ENCODE peak calls at places on chromosomes 2 and 18, in seven cellular contexts. X is HCT116, V is HepG2, L is K562, I is GM12878, W is SK-N-SH, E is H1. Q is an unnamed sample.

GRCh38 chr18:59787998-59788875 is 91.0 kb upstream of the CCBE1 start:
- DNase-seq in X (peak), V (no peak), L (no peak), I (no peak), W (no peak), E (no peak), Q (no peak)

GRCh38 chr18:47150029-47150823 is at the start of gene HDHD2:
- DNase-seq in X (peak), V (peak), L (peak), I (no peak), W (peak), E (peak), Q (peak)

GRCh38 chr18:47531759-47532158 is 280.3 kb upstream of the SKOR2 start:
- DNase-seq in X (no peak), V (no peak), L (peak), I (no peak), W (peak), E (no peak), Q (no peak)

GRCh38 chr2:154740360-154740759 is 41.9 kb downstream of the KCNJ3 start:
- DNase-seq in X (no peak), V (no peak), L (no peak), I (no peak), W (no peak), E (no peak), Q (no peak)

GRCh38 chr2:224563537-224563936 is 21.6 kb downstream of the CUL3 start:
- DNase-seq in X (no peak), V (no peak), L (no peak), I (no peak), W (no peak), E (no peak), Q (no peak)

GRCh38 chr18:70249118-70249517 is 39.7 kb upstream of the SOCS6 start:
- DNase-seq in X (no peak), V (no peak), L (no peak), I (no peak), W (no peak), E (no peak), Q (no peak)

GRCh38 chr18:24397131-24397693 is 412 bp downstream of the OSBPL1A start:
- DNase-seq in X (peak), V (no peak), L (no peak), I (no peak), W (peak), E (no peak), Q (peak)

GRCh38 chr2:38485734-38486133 is 108.7 kb upstream of the ATL2 start:
- DNase-seq in X (no peak), V (no peak), L (no peak), I (peak), W (no peak), E (no peak), Q (no peak)

GRCh38 chr2:213766465-213766891 is 482.2 kb downstream of the SPAG16 start:
- DNase-seq in X (no peak), V (no peak), L (no peak), I (peak), W (no peak), E (no peak), Q (no peak)

GRCh38 chr18:31203086-31203793 is 40.6 kb upstream of the DSC1 start:
- DNase-seq in X (no peak), V (peak), L (no peak), I (no peak), W (no peak), E (no peak), Q (no peak)

GRCh38 chr2:239544846-239545465 is 144.1 kb upstream of the HDAC4 start:
- DNase-seq in X (no peak), V (no peak), L (no peak), I (no peak), W (no peak), E (no peak), Q (no peak)

GRCh38 chr2:164671664-164672396 is 50.5 kb upstream of the GRB14 start:
- DNase-seq in X (no peak), V (no peak), L (no peak), I (no peak), W (no peak), E (no peak), Q (no peak)

GRCh38 chr2:61722311-61722710 is 131.5 kb downstream of the FAM161A start:
- DNase-seq in X (no peak), V (no peak), L (no peak), I (no peak), W (no peak), E (no peak), Q (no peak)

GRCh38 chr2:219549619-219550018 is 5.8 kb downstream of the TMEM198 start:
- DNase-seq in X (no peak), V (no peak), L (no peak), I (no peak), W (no peak), E (no peak), Q (no peak)

GRCh38 chr18:59547691-59548182 is 149.5 kb downstream of the CCBE1 start:
- DNase-seq in X (no peak), V (no peak), L (no peak), I (no peak), W (no peak), E (no peak), Q (no peak)

GRCh38 chr2:240855670-240856069 is 13.0 kb upstream of the AGXT start:
- DNase-seq in X (no peak), V (no peak), L (no peak), I (no peak), W (no peak), E (no peak), Q (no peak)

GRCh38 chr2:240856151-240856980 is 12.3 kb upstream of the AGXT start:
- DNase-seq in X (peak), V (peak), L (no peak), I (no peak), W (no peak), E (peak), Q (no peak)

GRCh38 chr2:240858871-240859270 is 9.8 kb upstream of the AGXT start:
- DNase-seq in X (no peak), V (no peak), L (no peak), I (no peak), W (no peak), E (no peak), Q (no peak)

GRCh38 chr2:240858321-240858720 is 10.3 kb upstream of the AGXT start:
- DNase-seq in X (no peak), V (no peak), L (no peak), I (no peak), W (no peak), E (no peak), Q (no peak)

GRCh38 chr2:240857039-240858008 is 11.3 kb upstream of the AGXT start:
- DNase-seq in X (no peak), V (peak), L (no peak), I (no peak), W (no peak), E (no peak), Q (no peak)
- TF ChIP-seq JUND in X (no peak), V (peak), L (no peak), I (no peak), W (no peak), E (no peak), Q (no peak)

GRCh38 chr2:176545627-176546026 is 276.4 kb downstream of the MTX2 start:
- DNase-seq in X (no peak), V (no peak), L (no peak), I (no peak), W (no peak), E (no peak), Q (no peak)
- TF ChIP-seq JUND in X (no peak), V (no peak), L (no peak), I (no peak), W (no peak), E (no peak), Q (no peak)

GRCh38 chr2:126942427-126943203 is 43.9 kb downstream of the TEX51 start:
- DNase-seq in X (no peak), V (no peak), L (no peak), I (no peak), W (no peak), E (peak), Q (no peak)
- TF ChIP-seq JUND in X (no peak), V (no peak), L (no peak), I (no peak), W (no peak), E (no peak), Q (no peak)

GRCh38 chr18:58067611-58068010 is 23.6 kb downstream of the NEDD4L start:
- DNase-seq in X (no peak), V (no peak), L (no peak), I (no peak), W (no peak), E (no peak), Q (no peak)

GRCh38 chr18:58069104-58069503 is 25.1 kb downstream of the NEDD4L start:
- DNase-seq in X (no peak), V (no peak), L (no peak), I (no peak), W (no peak), E (no peak), Q (no peak)

GRCh38 chr18:58064406-58064998 is 20.5 kb downstream of the NEDD4L start:
- DNase-seq in X (no peak), V (no peak), L (no peak), I (no peak), W (no peak), E (no peak), Q (no peak)

GRCh38 chr18:58069721-58070292 is 25.8 kb downstream of the NEDD4L start:
- DNase-seq in X (no peak), V (no peak), L (no peak), I (no peak), W (no peak), E (no peak), Q (no peak)
- TF ChIP-seq JUND in X (no peak), V (no peak), L (no peak), I (no peak), W (no peak), E (no peak), Q (no peak)